ENCODE peak calls at places on chromosomes 12 and 14, in four cellular contexts. M is GM23338, H is HL-60, K is pancreas. I is an unnamed sample. For H3K27me3, the result is how much of the 10 kb centered on the place peaks cover.

GRCh38 chr14:95515523-95516517 is 630 bp downstream of the SYNE3 start:
- DNase-seq in M (peak), H (peak), K (peak), I (peak)

GRCh38 chr12:110538869-110539622 is 36.9 kb downstream of the RAD9B start:
- DNase-seq in M (no peak), H (no peak), K (no peak), I (no peak)

GRCh38 chr12:84772281-84772680 is 140.3 kb downstream of the SLC6A15 start:
- DNase-seq in M (no peak), H (no peak), K (no peak), I (no peak)

GRCh38 chr12:21169878-21170472 is 39.0 kb downstream of the SLCO1B1 start:
- DNase-seq in M (peak), H (peak), K (peak), I (peak)

GRCh38 chr12:132310181-132311040 is 19.0 kb downstream of the GALNT9 start:
- DNase-seq in M (no peak), H (no peak), K (peak), I (no peak)

GRCh38 chr12:100491104-100491503 is 17.4 kb downstream of the NR1H4 start:
- DNase-seq in M (no peak), H (no peak), K (no peak), I (no peak)

GRCh38 chr14:75333523-75334190 is 55.0 kb downstream of the FOS start:
- DNase-seq in M (no peak), H (peak), K (no peak), I (peak)

GRCh38 chr12:114409796-114410520 is 4.0 kb upstream of the TBX5 start:
- DNase-seq in M (no peak), H (no peak), K (no peak), I (no peak)

GRCh38 chr14:105863296-105864108 is 337.1 kb downstream of the TMEM121 start:
- DNase-seq in M (no peak), H (no peak), K (peak), I (no peak)

GRCh38 chr14:64035143-64035542 is 182.3 kb downstream of the SYNE2 start:
- DNase-seq in M (no peak), H (no peak), K (no peak), I (no peak)

GRCh38 chr14:51020024-51020710 is 74.7 kb downstream of the TRIM9 start:
- DNase-seq in M (no peak), H (no peak), K (no peak), I (no peak)

GRCh38 chr12:112148031-112148513 is 22.7 kb downstream of the TRAFD1 start:
- DNase-seq in M (no peak), H (no peak), K (no peak), I (no peak)

GRCh38 chr14:68363841-68364711 is 428.8 kb downstream of the ZFP36L1 start:
- DNase-seq in M (peak), H (peak), K (no peak), I (no peak)

GRCh38 chr12:89960607-89961394 is 252.2 kb upstream of the ATP2B1 start:
- DNase-seq in M (no peak), H (no peak), K (no peak), I (no peak)

GRCh38 chr12:49089831-49090773 is 4.5 kb downstream of the DHH start:
- DNase-seq in M (peak), H (peak), K (no peak), I (peak)

GRCh38 chr12:85725991-85726390 is 110.2 kb downstream of the RASSF9 start:
- DNase-seq in M (no peak), H (no peak), K (no peak), I (no peak)

GRCh38 chr12:95967301-95967700 is 24.2 kb downstream of the AMDHD1 start:
- DNase-seq in M (no peak), H (no peak), K (no peak), I (no peak)

GRCh38 chr14:71720978-71721624 is 211.1 kb upstream of the RGS6 start:
- DNase-seq in M (peak), H (peak), K (no peak), I (no peak)

GRCh38 chr12:99427104-99427503 is 220.4 kb upstream of the GARIN6 start:
- DNase-seq in M (no peak), H (no peak), K (no peak), I (no peak)

GRCh38 chr14:76863724-76864407 is 37.7 kb downstream of the LRRC74A start:
- DNase-seq in M (no peak), H (peak), K (no peak), I (peak)

GRCh38 chr12:68001486-68002466 is 12.5 kb downstream of the IFNG-AS1 start:
- DNase-seq in M (peak), H (no peak), K (no peak), I (no peak)

GRCh38 chr14:24063263-24063836 is 8.0 kb upstream of the CPNE6 start:
- DNase-seq in M (no peak), H (no peak), K (no peak), I (no peak)

GRCh38 chr12:26918321-26919215 is 19.2 kb downstream of the INTS13 start:
- DNase-seq in M (no peak), H (no peak), K (no peak), I (no peak)

GRCh38 chr12:123772074-123772473 is 10.0 kb downstream of the DNAH10 start:
- DNase-seq in M (no peak), H (no peak), K (no peak), I (no peak)

GRCh38 chr12:132342322-132342721 is 12.9 kb upstream of the GALNT9 start:
- DNase-seq in M (peak), H (peak), K (no peak), I (no peak)

DNA sequence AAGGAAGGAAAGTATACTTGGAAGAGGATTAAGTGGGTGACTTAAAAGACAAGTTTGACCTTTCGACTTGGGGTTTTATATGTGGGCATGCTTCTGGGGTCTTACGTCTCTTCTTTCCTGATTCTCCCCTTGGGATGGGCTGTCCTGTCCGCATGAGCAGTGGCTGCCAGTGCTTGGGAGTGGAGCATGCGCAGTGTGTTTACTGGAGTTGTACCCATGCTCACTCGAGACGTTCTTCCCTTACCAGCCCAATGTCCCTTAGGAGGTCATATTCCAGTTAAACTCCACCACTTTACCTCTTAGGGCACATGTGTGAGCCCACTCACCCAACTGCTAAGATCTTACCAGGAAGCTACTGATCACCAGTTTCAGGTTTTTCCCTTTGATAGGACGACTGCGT is 20.0 kb upstream of the CHST11 start:
- DNase-seq in M (no peak), H (no peak), K (no peak), I (no peak)
- H3K27me3 ChIP-seq in M (under half), H (under half), K (under half), I (under half)

GRCh38 chr12:47797432-47797831 is 22.3 kb downstream of the HDAC7 start:
- DNase-seq in M (peak), H (peak), K (no peak), I (no peak)
- TF ChIP-seq CTCF in M (peak), H (peak), K (no peak), I (peak)

DNA sequence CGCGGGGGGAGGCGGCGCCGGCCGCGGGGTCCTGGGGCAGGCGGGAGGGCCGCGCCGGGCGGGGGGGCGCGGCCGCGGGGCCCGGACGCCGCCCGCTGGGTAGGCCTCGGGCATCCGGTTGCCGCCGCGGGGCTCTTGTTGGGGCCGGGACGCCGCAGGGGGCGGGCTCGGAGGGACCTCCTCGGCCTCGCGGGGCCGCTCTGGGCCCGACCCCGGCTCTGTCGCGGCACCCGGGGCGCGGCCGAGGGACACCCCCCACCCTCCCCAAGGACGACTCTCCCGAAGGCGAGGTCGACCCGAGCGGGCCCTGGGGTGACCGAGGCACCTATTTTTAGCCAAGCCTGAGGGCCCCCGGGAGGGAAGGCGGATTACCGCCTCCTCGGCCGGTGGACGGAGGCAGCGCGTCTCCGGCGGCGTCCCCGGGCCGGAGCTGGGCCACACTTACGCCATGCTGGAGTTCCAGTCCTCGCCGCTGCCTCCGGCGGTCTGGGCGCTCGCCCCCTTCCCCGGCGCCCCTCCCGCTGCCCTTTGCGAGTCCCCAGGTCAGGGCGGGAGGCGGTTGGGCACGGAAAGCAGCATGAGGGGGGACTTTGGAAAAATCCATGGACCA is 499 bp downstream of the KTN1 start:
- DNase-seq in M (peak), H (peak), K (peak), I (peak)
- H3K27me3 ChIP-seq in M (under half), H (under half), K (under half), I (under half)

GRCh38 chr12:93896427-93896826 is 219.3 kb downstream of the CRADD start:
- DNase-seq in M (peak), H (no peak), K (no peak), I (no peak)
- TF ChIP-seq CTCF in M (peak), H (no peak), K (no peak), I (peak)

DNA sequence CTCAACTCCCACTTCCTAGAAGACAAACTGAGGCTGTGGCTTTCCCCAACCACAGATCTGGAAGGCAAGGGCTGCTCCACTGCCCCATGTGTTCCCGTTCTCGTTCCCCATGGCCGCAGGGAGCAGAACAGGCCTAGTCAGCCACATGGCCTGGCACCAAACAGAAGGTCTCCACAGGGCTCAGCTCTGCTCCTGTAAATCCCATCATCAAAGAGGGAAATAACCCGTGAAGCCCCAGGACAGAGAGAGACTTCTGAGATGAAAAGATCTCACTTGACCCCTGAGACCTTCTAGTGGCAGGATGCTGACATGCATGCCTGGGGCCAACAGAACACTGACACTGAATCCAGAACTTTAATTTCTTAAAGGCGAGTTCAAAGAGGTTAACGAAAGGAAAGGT is 68.9 kb downstream of the BCL11B start:
- DNase-seq in M (no peak), H (no peak), K (no peak), I (no peak)
- H3K27me3 ChIP-seq in M (under half), H (under half), K (under half), I (under half)

GRCh38 chr12:40184493-40185302 is 40.1 kb upstream of the LRRK2 start:
- DNase-seq in M (no peak), H (no peak), K (no peak), I (no peak)
- TF ChIP-seq CTCF in M (no peak), H (no peak), K (no peak), I (no peak)

GRCh38 chr14:21023174-21023573 is 1.7 kb downstream of the NDRG2 start:
- DNase-seq in M (no peak), H (no peak), K (no peak), I (no peak)
- H3K27me3 ChIP-seq in M (under half), H (under half), K (under half), I (under half)

DNA sequence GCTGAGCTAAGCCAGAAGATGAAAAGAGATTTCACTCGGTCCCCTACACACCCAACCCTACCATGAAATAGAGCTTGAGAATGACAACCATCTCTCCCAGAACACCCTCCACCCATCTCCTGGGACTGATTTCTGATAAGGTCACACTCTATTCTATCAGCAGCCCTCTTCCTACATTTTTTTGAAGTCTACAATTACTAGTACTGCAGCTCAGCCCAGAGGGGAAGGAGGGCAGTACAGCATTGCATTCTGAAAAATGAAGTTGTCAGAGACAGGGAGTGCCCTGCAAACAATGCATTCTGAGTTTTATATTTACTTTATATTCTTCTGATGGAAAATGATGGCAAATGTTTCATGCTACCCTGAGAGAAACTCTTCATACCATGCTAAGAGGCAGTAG is 318.5 kb downstream of the BCAT1 start:
- DNase-seq in M (peak), H (no peak), K (no peak), I (no peak)
- TF ChIP-seq CTCF in M (peak), H (no peak), K (no peak), I (no peak)

DNA sequence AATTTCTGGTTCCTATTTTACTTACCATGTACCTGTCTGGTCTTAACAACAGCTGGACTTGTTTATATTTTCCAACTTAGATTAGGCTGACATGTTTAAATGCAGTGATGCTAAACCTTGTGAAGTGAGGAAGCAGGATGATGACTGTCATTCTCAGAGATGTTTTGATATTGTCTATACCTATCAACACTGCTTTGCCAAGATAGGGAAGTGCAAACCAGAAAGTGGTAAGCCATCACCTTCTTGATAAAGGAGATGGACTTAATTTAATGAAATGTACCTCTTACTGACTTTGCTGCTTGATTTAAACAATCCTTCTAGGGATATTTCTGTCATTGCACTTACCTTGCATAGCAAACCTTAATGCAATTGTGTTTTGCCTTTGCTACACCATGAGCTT is 2.2 kb downstream of the BICD1 start:
- DNase-seq in M (no peak), H (no peak), K (no peak), I (no peak)
- H3K27me3 ChIP-seq in M (under half), H (under half), K (under half), I (under half)

GRCh38 chr12:52440821-52441319 is 6.7 kb upstream of the KRT75 start:
- DNase-seq in M (no peak), H (no peak), K (no peak), I (no peak)

GRCh38 chr12:52443966-52444365 is 8.0 kb downstream of the KRT6B start:
- DNase-seq in M (no peak), H (no peak), K (no peak), I (no peak)

GRCh38 chr12:52441320-52441911 is 7.2 kb upstream of the KRT75 start:
- DNase-seq in M (no peak), H (no peak), K (no peak), I (no peak)

GRCh38 chr12:52444647-52445595 is 7.0 kb downstream of the KRT6B start:
- DNase-seq in M (no peak), H (no peak), K (no peak), I (no peak)

DNA sequence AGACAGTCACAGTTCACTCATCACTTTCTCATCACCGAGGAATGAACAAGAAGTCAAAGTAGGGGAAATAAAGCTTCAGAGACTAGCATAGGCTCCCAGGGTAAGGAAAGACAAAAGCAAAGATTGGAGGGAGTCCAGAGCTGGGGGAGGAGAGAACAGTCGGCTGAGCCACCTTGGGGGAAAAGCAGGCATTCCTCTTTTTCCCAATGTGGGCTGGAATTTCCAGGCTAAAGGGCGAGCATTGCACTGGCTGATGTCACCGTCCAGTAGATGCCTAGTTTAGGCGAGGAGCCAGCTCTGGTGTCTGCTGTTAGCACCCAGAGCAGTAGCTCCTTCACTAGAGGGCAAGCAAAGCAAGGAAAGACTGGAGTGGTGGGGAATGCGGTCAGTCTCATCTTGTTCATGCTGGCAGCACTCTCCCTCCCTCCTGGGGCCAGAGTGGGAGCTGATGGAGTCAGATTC is 8.5 kb upstream of the KRT75 start:
- DNase-seq in M (peak), H (no peak), K (no peak), I (no peak)
- TF ChIP-seq CTCF in M (no peak), H (no peak), K (no peak), I (no peak)